ENCODE peak calls at places on chromosomes 16 and 17, in four cellular contexts. One of them, this sample, is unnamed.
A peak's percentile ranks its signal among the peaks of the same experiment; 100 is the strongest.

GRCh38 chr17:20706752-20707372 is 127.3 kb downstream of the CDRT15L2 start:
- DNase-seq in IMR-90: no peak
- DNase-seq in fibroblast of the aortic adventitia: no peak
- DNase-seq in HFF-Myc: no peak
- DNase-seq in this sample: no peak

GRCh38 chr17:79678856-79679255 is 51.9 kb upstream of the ENPP7 start:
- DNase-seq in IMR-90: no peak
- DNase-seq in HFF-Myc: no peak
- DNase-seq in fibroblast of the aortic adventitia: no peak
- DNase-seq in this sample: no peak

GRCh38 chr17:39598635-39599005 is 9.1 kb downstream of the NEUROD2 start:
- DNase-seq in IMR-90: no peak
- DNase-seq in fibroblast of the aortic adventitia: no peak
- DNase-seq in HFF-Myc: no peak
- DNase-seq in this sample: no peak

GRCh38 chr17:50269477-50270429 is 4.5 kb upstream of the TMEM92 start:
- DNase-seq in fibroblast of the aortic adventitia: peak; percentile 88
- DNase-seq in IMR-90: peak; percentile 83
- DNase-seq in HFF-Myc: peak; percentile 85
- DNase-seq in this sample: peak; percentile 88

GRCh38 chr17:57092171-57092570 is 7.1 kb downstream of the AKAP1 start:
- DNase-seq in HFF-Myc: no peak
- DNase-seq in IMR-90: peak; percentile 72
- DNase-seq in fibroblast of the aortic adventitia: peak; percentile 76
- DNase-seq in this sample: no peak

GRCh38 chr17:82892869-82893565 is 53.2 kb upstream of the ZNF750 start:
- DNase-seq in HFF-Myc: no peak
- DNase-seq in IMR-90: peak; percentile 8
- DNase-seq in fibroblast of the aortic adventitia: no peak
- DNase-seq in this sample: no peak

GRCh38 chr17:83156408-83156807 is 77.0 kb downstream of the METRNL start:
- DNase-seq in fibroblast of the aortic adventitia: no peak
- DNase-seq in IMR-90: no peak
- DNase-seq in HFF-Myc: no peak
- DNase-seq in this sample: no peak

GRCh38 chr16:11236855-11237254 is 19.1 kb downstream of the SOCS1 start:
- DNase-seq in IMR-90: no peak
- DNase-seq in HFF-Myc: no peak
- DNase-seq in fibroblast of the aortic adventitia: no peak
- DNase-seq in this sample: no peak

GRCh38 chr17:81289627-81290026 is 5.5 kb downstream of the SLC38A10 start:
- DNase-seq in HFF-Myc: no peak
- DNase-seq in fibroblast of the aortic adventitia: no peak
- DNase-seq in IMR-90: no peak
- DNase-seq in this sample: no peak

GRCh38 chr16:67844441-67844840 is 2.3 kb upstream of the NUTF2 start:
- DNase-seq in fibroblast of the aortic adventitia: peak; percentile 47
- DNase-seq in HFF-Myc: no peak
- DNase-seq in IMR-90: peak; percentile 51
- DNase-seq in this sample: peak; percentile 27

GRCh38 chr17:42676424-42677011 is at the start of gene PLEKHH3:
- DNase-seq in fibroblast of the aortic adventitia: no peak
- DNase-seq in HFF-Myc: no peak
- DNase-seq in IMR-90: no peak
- DNase-seq in this sample: peak; percentile 66

GRCh38 chr16:2460391-2460713 is 443 bp downstream of the TEDC2 start:
- DNase-seq in IMR-90: no peak
- DNase-seq in fibroblast of the aortic adventitia: no peak
- DNase-seq in HFF-Myc: no peak
- DNase-seq in this sample: no peak

GRCh38 chr16:2457946-2458345 is 2.0 kb upstream of the TEDC2 start:
- DNase-seq in fibroblast of the aortic adventitia: no peak
- DNase-seq in HFF-Myc: no peak
- DNase-seq in IMR-90: no peak
- DNase-seq in this sample: no peak

GRCh38 chr16:2458887-2459646 is 842 bp upstream of the TEDC2 start:
- DNase-seq in fibroblast of the aortic adventitia: no peak
- DNase-seq in HFF-Myc: no peak
- DNase-seq in IMR-90: no peak
- DNase-seq in this sample: peak; percentile 40

GRCh38 chr16:2460916-2461315 is 1.0 kb downstream of the TEDC2 start:
- DNase-seq in HFF-Myc: no peak
- DNase-seq in fibroblast of the aortic adventitia: no peak
- DNase-seq in IMR-90: no peak
- DNase-seq in this sample: no peak

DNA sequence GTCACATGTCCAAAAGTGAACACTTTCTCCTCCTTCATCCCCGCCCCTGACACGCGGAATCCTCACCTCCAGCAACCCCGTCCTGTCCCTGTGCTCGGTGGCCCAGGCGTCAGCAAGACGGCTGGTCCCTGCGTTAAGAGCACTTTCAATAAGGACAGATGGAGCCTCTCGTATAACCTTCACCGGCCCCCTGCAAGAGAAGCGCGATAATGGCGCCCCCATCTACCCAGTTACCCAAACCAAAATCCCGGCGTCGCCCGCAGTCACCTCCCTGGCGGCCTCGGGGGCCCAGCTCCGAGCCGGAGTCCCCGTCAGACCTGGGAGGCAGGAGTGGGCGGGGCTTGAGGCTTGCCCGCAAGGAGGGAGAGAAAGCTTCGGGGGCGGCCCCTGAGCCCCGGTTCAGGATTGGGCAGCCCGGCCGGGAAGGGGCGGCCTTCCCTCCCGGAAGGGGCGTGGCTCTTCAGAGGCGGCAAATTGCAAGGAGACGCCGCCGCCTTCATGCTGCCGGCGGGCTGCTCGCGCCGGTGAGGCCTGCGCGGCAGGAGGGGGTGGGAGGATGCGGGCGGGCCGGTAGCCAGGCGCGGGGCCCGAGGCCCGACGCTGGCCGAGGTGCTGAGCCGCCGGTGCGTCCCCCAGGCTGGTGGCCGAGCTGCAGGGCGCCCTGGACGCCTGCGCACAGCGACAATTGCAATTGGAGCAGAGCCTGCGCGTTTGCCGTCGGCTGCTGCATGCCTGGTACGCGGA is at the start of gene TEDC2:
- DNase-seq in IMR-90: peak; percentile 85
- DNase-seq in HFF-Myc: peak; percentile 68
- DNase-seq in fibroblast of the aortic adventitia: peak; percentile 83
- DNase-seq in this sample: peak; percentile 99
- TF ChIP-seq CTCF in IMR-90: no peak
- TF ChIP-seq CTCF in HFF-Myc: no peak
- TF ChIP-seq CTCF in fibroblast of the aortic adventitia: no peak
- TF ChIP-seq CTCF in this sample: no peak

GRCh38 chr16:65069090-65069489 is 52.8 kb downstream of the CDH11 start:
- DNase-seq in IMR-90: peak; percentile 97
- DNase-seq in HFF-Myc: peak; percentile 63
- DNase-seq in fibroblast of the aortic adventitia: peak; percentile 88
- DNase-seq in this sample: no peak

GRCh38 chr16:65070831-65071230 is 51.0 kb downstream of the CDH11 start:
- DNase-seq in IMR-90: peak; percentile 99
- DNase-seq in HFF-Myc: peak; percentile 94
- DNase-seq in fibroblast of the aortic adventitia: peak; percentile 95
- DNase-seq in this sample: peak; percentile 13

GRCh38 chr16:65066646-65067045 is 55.2 kb downstream of the CDH11 start:
- DNase-seq in IMR-90: peak; percentile 58
- DNase-seq in fibroblast of the aortic adventitia: no peak
- DNase-seq in HFF-Myc: no peak
- DNase-seq in this sample: no peak

GRCh38 chr16:65069766-65070165 is 52.1 kb downstream of the CDH11 start:
- DNase-seq in fibroblast of the aortic adventitia: peak; percentile 44
- DNase-seq in IMR-90: peak; percentile 61
- DNase-seq in HFF-Myc: no peak
- DNase-seq in this sample: no peak

DNA sequence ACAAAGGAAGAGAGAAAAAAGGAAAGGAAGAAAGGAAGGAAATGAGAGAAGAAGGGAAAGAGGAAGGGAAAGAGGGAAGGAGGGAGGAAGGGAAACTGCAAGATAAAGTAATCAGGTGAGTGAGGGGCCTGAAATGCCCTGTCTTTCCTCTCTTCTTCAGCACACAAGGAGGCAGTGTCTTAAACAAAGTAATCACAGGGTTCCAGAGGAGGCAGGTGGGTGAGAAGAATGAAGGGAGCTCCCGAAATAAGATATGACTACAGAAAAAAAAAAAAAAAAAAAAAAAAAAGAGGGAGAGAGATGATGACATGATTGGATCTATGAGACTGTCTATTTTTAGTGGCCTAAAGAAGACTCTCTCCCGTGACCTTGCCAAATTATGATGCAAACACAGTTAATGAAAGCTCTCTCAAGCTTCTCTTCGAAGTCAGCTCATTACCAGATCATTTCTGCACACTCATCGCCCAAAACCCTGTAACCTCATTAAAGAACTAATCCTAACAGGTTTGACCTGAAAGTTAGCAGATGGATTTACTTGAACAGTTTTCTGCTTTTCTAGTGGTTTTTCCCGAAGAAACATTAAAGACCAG is 53.6 kb downstream of the CDH11 start:
- DNase-seq in IMR-90: peak; percentile 78
- DNase-seq in HFF-Myc: no peak
- DNase-seq in fibroblast of the aortic adventitia: peak; percentile 74
- DNase-seq in this sample: peak; percentile 57
- TF ChIP-seq CTCF in IMR-90: peak; percentile 5
- TF ChIP-seq CTCF in HFF-Myc: no peak
- TF ChIP-seq CTCF in fibroblast of the aortic adventitia: no peak
- TF ChIP-seq CTCF in this sample: peak; percentile 18

GRCh38 chr16:23986455-23986854 is 150.7 kb downstream of the PRKCB start:
- DNase-seq in fibroblast of the aortic adventitia: no peak
- DNase-seq in IMR-90: no peak
- DNase-seq in HFF-Myc: no peak
- DNase-seq in this sample: no peak

GRCh38 chr16:23991044-23991443 is 155.3 kb downstream of the PRKCB start:
- DNase-seq in fibroblast of the aortic adventitia: no peak
- DNase-seq in HFF-Myc: no peak
- DNase-seq in IMR-90: no peak
- DNase-seq in this sample: no peak

GRCh38 chr16:23987443-23987842 is 151.7 kb downstream of the PRKCB start:
- DNase-seq in IMR-90: no peak
- DNase-seq in fibroblast of the aortic adventitia: no peak
- DNase-seq in HFF-Myc: no peak
- DNase-seq in this sample: no peak

GRCh38 chr16:23994615-23995014 is 158.8 kb downstream of the PRKCB start:
- DNase-seq in IMR-90: no peak
- DNase-seq in HFF-Myc: no peak
- DNase-seq in fibroblast of the aortic adventitia: no peak
- DNase-seq in this sample: no peak

DNA sequence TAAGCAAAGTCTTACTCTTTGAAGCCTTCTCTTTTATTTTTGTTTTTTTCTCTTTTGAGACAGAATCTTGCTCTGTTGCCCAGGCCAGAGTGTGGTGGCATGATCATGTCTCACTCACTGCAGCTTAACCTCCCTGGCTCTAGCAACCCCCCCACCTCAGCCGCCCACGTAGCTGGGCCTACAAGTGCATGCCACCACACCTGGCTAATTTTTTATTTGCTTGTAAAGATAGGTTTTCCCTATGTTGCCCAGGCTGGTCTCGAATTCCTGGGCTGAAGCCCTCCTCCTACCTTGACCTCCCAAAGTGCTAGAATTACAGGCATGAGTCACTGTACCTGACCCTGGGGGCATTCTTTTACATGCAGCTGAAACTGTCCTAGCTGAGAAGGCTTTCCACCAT is 154.7 kb downstream of the PRKCB start:
- DNase-seq in HFF-Myc: no peak
- DNase-seq in IMR-90: no peak
- DNase-seq in fibroblast of the aortic adventitia: no peak
- DNase-seq in this sample: no peak
- TF ChIP-seq CTCF in HFF-Myc: no peak
- TF ChIP-seq CTCF in IMR-90: no peak
- TF ChIP-seq CTCF in fibroblast of the aortic adventitia: no peak
- TF ChIP-seq CTCF in this sample: no peak

DNA sequence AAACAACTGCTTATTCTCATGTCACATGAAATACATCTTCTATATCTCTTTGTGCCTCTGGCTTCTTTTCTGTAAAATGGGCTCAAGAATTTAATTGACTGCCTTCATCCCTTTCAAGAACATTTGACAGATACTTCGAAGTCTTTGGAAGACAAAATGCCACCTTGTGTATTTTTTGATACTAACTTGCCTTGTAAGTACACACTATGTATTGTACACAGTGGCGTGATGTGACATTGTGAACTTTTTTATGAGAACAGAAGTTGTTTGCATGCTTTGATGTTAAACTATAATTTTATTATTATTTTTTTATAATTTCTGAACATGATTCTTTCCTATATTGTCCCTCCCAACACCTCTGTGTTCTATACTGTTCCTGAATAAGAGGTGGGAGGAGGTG is 73.7 kb downstream of the MAP2K4 start:
- DNase-seq in fibroblast of the aortic adventitia: no peak
- DNase-seq in IMR-90: no peak
- DNase-seq in HFF-Myc: no peak
- DNase-seq in this sample: no peak
- TF ChIP-seq CTCF in fibroblast of the aortic adventitia: no peak
- TF ChIP-seq CTCF in IMR-90: no peak
- TF ChIP-seq CTCF in HFF-Myc: no peak
- TF ChIP-seq CTCF in this sample: no peak

GRCh38 chr17:74493381-74493833 is 27.0 kb downstream of the CD300A start:
- DNase-seq in HFF-Myc: peak; percentile 22
- DNase-seq in IMR-90: peak; percentile 45
- DNase-seq in fibroblast of the aortic adventitia: peak; percentile 63
- DNase-seq in this sample: peak; percentile 94
- TF ChIP-seq CTCF in HFF-Myc: peak; percentile 84
- TF ChIP-seq CTCF in IMR-90: peak; percentile 61
- TF ChIP-seq CTCF in fibroblast of the aortic adventitia: peak; percentile 92
- TF ChIP-seq CTCF in this sample: peak; percentile 95

DNA sequence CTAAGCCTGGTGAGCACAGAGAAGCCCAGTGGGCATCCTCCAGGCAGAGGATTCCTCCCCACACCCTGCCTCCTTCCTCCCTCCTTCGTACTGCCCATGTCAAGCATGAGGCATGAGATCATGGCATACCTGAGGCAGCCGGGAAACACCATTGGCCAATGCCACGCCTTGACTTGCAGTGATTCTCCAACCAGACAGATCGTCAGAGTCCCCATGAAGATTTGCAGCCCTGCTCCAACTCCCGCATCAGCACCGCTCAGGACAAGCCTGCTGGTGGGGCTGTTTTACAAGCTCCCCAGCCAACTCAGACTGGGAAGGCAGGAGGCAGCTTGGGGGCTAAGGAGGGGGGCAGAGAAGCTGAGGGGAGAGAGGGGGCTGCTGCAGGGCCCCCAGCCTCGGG is 2.9 kb upstream of the KRT16 start:
- DNase-seq in fibroblast of the aortic adventitia: no peak
- DNase-seq in HFF-Myc: no peak
- DNase-seq in IMR-90: no peak
- DNase-seq in this sample: peak; percentile 62
- TF ChIP-seq CTCF in fibroblast of the aortic adventitia: no peak
- TF ChIP-seq CTCF in HFF-Myc: no peak
- TF ChIP-seq CTCF in IMR-90: no peak
- TF ChIP-seq CTCF in this sample: no peak